ENCODE peak calls at places on chromosomes 11 and 22, in five cellular contexts. S is epithelial cell of esophagus, L is left ventricle myocardium inferior, T is mesendoderm, M is epithelial cell of proximal tubule. Y is an unnamed sample.

GRCh38 chr11:3614742-3615171 is 27.0 kb downstream of the ART5 start:
- DNase-seq in S (peak), L (no peak), T (peak), M (no peak), Y (no peak)

GRCh38 chr11:59611570-59612565 is 3.7 kb downstream of the OSBP start:
- DNase-seq in S (peak), L (no peak), T (no peak), M (no peak), Y (no peak)

GRCh38 chr22:35154937-35155387 is 89.0 kb downstream of the ISX start:
- DNase-seq in S (peak), L (peak), T (peak), M (no peak), Y (peak)

GRCh38 chr22:42277988-42278776 is 7.7 kb upstream of the TCF20 start:
- DNase-seq in S (peak), L (no peak), T (no peak), M (no peak), Y (peak)

GRCh38 chr11:127054153-127054552 is 53.6 kb upstream of the KIRREL3 start:
- DNase-seq in S (no peak), L (no peak), T (no peak), M (no peak), Y (no peak)

GRCh38 chr11:123616505-123617198 is 37.8 kb downstream of the SCN3B start:
- DNase-seq in S (peak), L (peak), T (no peak), M (no peak), Y (no peak)

GRCh38 chr22:23210428-23211170 is 30.3 kb downstream of the BCR start:
- DNase-seq in S (no peak), L (no peak), T (no peak), M (no peak), Y (no peak)

GRCh38 chr11:35237860-35238715 is 99.1 kb downstream of the CD44 start:
- DNase-seq in S (peak), L (no peak), T (peak), M (no peak), Y (peak)

GRCh38 chr22:49693848-49694247 is 133.8 kb downstream of the BRD1 start:
- DNase-seq in S (no peak), L (no peak), T (no peak), M (no peak), Y (no peak)

GRCh38 chr11:103867481-103867880 is 169.0 kb upstream of the DDI1 start:
- DNase-seq in S (peak), L (no peak), T (no peak), M (no peak), Y (no peak)

GRCh38 chr11:106208795-106209194 is 131.3 kb downstream of the AASDHPPT start:
- DNase-seq in S (no peak), L (no peak), T (peak), M (no peak), Y (no peak)

GRCh38 chr11:10581481-10582019 is 13.1 kb upstream of the LYVE1 start:
- DNase-seq in S (peak), L (peak), T (no peak), M (no peak), Y (no peak)

GRCh38 chr22:36454916-36455570 is 26.4 kb downstream of the TXN2 start:
- DNase-seq in S (peak), L (peak), T (peak), M (no peak), Y (peak)

GRCh38 chr22:22037740-22038139 is 55.2 kb upstream of the TOP3B start:
- DNase-seq in S (peak), L (no peak), T (no peak), M (no peak), Y (peak)

GRCh38 chr22:34592341-34592740 is 473.6 kb upstream of the ISX start:
- DNase-seq in S (no peak), L (no peak), T (no peak), M (no peak), Y (no peak)

GRCh38 chr22:36386351-36386899 is 1.3 kb downstream of the MYH9 start:
- DNase-seq in S (peak), L (no peak), T (no peak), M (peak), Y (peak)

GRCh38 chr11:60378359-60378758 is at the start of gene MS4A7:
- DNase-seq in S (no peak), L (peak), T (no peak), M (no peak), Y (no peak)

GRCh38 chr11:71164621-71165020 is 87.8 kb downstream of the SHANK2 start:
- DNase-seq in S (no peak), L (no peak), T (no peak), M (no peak), Y (no peak)

GRCh38 chr11:75269367-75269660 is 28.7 kb downstream of the TPBGL start:
- DNase-seq in S (no peak), L (no peak), T (no peak), M (no peak), Y (no peak)

Y was measured in neural progenitor cell.